ENCODE peak calls at places on chromosomes 5 and 9, in six cellular contexts. V is stimulated activated CD4-positive, alpha-beta T cell treated with anti-CD3 and anti-CD28 coated beads, Interleukin-4, amount 100 ng/mL, for 48 hours; O is stimulated activated CD8-positive, alpha-beta memory T cell treated with anti-CD3 and anti-CD28 coated beads, Interleukin-2, amount 100 ng/mL, for 1 hour; I is activated T-cell treated with anti-CD3 and anti-CD28 coated beads, Interleukin-2, amount 50 U/mL, for 72 hours; D is NCI-H1694 treated with DMSO at 0.1 percent for 48 hours; Z is activated CD4-positive, alpha-beta T cell treated with anti-CD3 and anti-CD28 coated beads for 24 hours. A is an unnamed sample.

GRCh38 chr9:97803167-97804058 is 49.6 kb upstream of the FOXE1 start:
- DNase-seq in D (peak; percentile 27), V (peak; percentile 63), O (peak; percentile 55), Z (peak; percentile 39), I (peak; percentile 84), A (no peak)

GRCh38 chr5:3593771-3594513 is 1.7 kb upstream of the IRX1 start:
- DNase-seq in I (no peak), O (no peak), Z (no peak), D (no peak), V (no peak), A (no peak)

GRCh38 chr9:87750726-87751125 is 24.8 kb downstream of the CTSL start:
- DNase-seq in Z (no peak), D (no peak), O (no peak), V (no peak), I (no peak), A (no peak)

GRCh38 chr5:76475358-76475757 is 72.3 kb downstream of the IQGAP2 start:
- DNase-seq in V (no peak), O (no peak), D (no peak), Z (no peak), I (no peak), A (no peak)

GRCh38 chr5:142881727-142882126 is 111.5 kb downstream of the ARHGAP26 start:
- DNase-seq in Z (no peak), D (no peak), V (no peak), O (no peak), I (no peak), A (no peak)

GRCh38 chr5:139692605-139693340 is 44.6 kb downstream of the CXXC5 start:
- DNase-seq in O (no peak), I (no peak), Z (no peak), V (no peak), D (no peak), A (no peak)

GRCh38 chr9:17669206-17669605 is 90.3 kb downstream of the SH3GL2 start:
- DNase-seq in Z (no peak), I (no peak), O (no peak), V (no peak), D (peak; percentile 1), A (no peak)

GRCh38 chr9:93603906-93604326 is 27.5 kb downstream of the PHF2 start:
- DNase-seq in V (no peak), O (no peak), Z (no peak), I (no peak), D (no peak), A (no peak)

GRCh38 chr9:113205449-113206247 is 15.4 kb downstream of the FKBP15 start:
- DNase-seq in D (no peak), Z (no peak), I (no peak), O (no peak), V (no peak), A (no peak)

GRCh38 chr5:68187268-68188055 is 28.1 kb upstream of the PIK3R1 start:
- DNase-seq in Z (no peak), I (no peak), D (no peak), O (no peak), V (no peak), A (no peak)

GRCh38 chr9:16974436-16974835 is 104.0 kb upstream of the BNC2 start:
- DNase-seq in I (no peak), Z (no peak), O (no peak), V (no peak), D (no peak), A (no peak)

GRCh38 chr5:179261301-179262125 is 83.7 kb downstream of the ADAMTS2 start:
- DNase-seq in D (no peak), Z (no peak), V (no peak), I (no peak), O (no peak), A (no peak)

GRCh38 chr5:67636091-67636490 is 439.5 kb upstream of the CD180 start:
- DNase-seq in I (no peak), Z (no peak), V (no peak), O (no peak), D (no peak), A (no peak)

GRCh38 chr9:37340961-37341360 is 81.5 kb upstream of the GRHPR start:
- DNase-seq in O (no peak), I (no peak), V (no peak), Z (no peak), D (no peak), A (no peak)

GRCh38 chr5:102733534-102733933 is 21.6 kb upstream of the PAM start:
- DNase-seq in I (no peak), O (no peak), Z (no peak), D (no peak), V (no peak), A (no peak)

GRCh38 chr9:94533155-94533554 is 21.7 kb upstream of the PCAT7 start:
- DNase-seq in D (no peak), I (no peak), Z (no peak), V (no peak), O (no peak), A (no peak)